ENCODE peak calls at places on chromosome 2, in seven cellular contexts. P is CD8-positive, alpha-beta memory T cell; F is CD8-positive, alpha-beta T cell; V is RPMI8226; J is cardiac fibroblast; C is activated CD4-positive, alpha-beta T cell treated with anti-CD3 and anti-CD28 coated beads, Interleukin-2, amount 50 U/mL, for 24 hours; B is epithelial cell of esophagus. D is an unnamed sample.
A peak's percentile ranks its signal among the peaks of the same experiment; 100 is the strongest.

GRCh38 chr2:8786463-8786862 is 51.0 kb downstream of the KIDINS220 start:
- DNase-seq in C (no peak), B (no peak), P (no peak), J (no peak), V (no peak), F (no peak), D (no peak)

GRCh38 chr2:53970095-53970897 is 497 bp downstream of the PSME4 start:
- DNase-seq in C (peak; percentile 6), J (peak; percentile 48), V (peak; percentile 41), F (peak; percentile 61), P (peak; percentile 5), B (peak; percentile 51), D (peak; percentile 31)

GRCh38 chr2:104406273-104406726 is 447.6 kb upstream of the POU3F3 start:
- DNase-seq in B (peak; percentile 14), J (no peak), P (no peak), F (no peak), C (no peak), V (no peak), D (no peak)

GRCh38 chr2:191899442-191899841 is 52.6 kb upstream of the CAVIN2 start:
- DNase-seq in C (no peak), B (peak; percentile 90), J (peak; percentile 94), V (no peak), P (no peak), F (no peak), D (no peak)

GRCh38 chr2:120802161-120802560 is 66.5 kb downstream of the GLI2 start:
- DNase-seq in P (no peak), J (no peak), F (no peak), B (no peak), C (no peak), V (no peak), D (no peak)

GRCh38 chr2:178865121-178865520 is 57.9 kb upstream of the TTN start:
- DNase-seq in P (no peak), F (no peak), C (no peak), J (peak; percentile 57), V (no peak), B (peak; percentile 15), D (no peak)

GRCh38 chr2:84847326-84848050 is 33.4 kb downstream of the TRABD2A start:
- DNase-seq in P (no peak), J (no peak), F (peak; percentile 48), V (no peak), B (no peak), C (no peak), D (no peak)

GRCh38 chr2:122100371-122101150 is 345.1 kb downstream of the TSN start:
- DNase-seq in C (no peak), V (no peak), B (no peak), J (peak; percentile 81), P (no peak), F (no peak), D (no peak)

GRCh38 chr2:223618172-223619035 is 16.2 kb upstream of the SCG2 start:
- DNase-seq in F (no peak), C (no peak), B (no peak), V (no peak), J (no peak), P (no peak), D (no peak)

GRCh38 chr2:15818881-15819280 is 121.5 kb upstream of the MYCN start:
- DNase-seq in P (no peak), B (no peak), V (no peak), J (no peak), C (no peak), F (no peak), D (no peak)

GRCh38 chr2:32743480-32744236 is 115.8 kb downstream of the TTC27 start:
- DNase-seq in C (no peak), V (no peak), B (no peak), J (no peak), P (no peak), F (no peak), D (no peak)

GRCh38 chr2:55862269-55862668 is 61.3 kb downstream of the EFEMP1 start:
- DNase-seq in V (no peak), F (no peak), B (peak; percentile 91), J (peak; percentile 100), P (no peak), C (no peak), D (no peak)

GRCh38 chr2:54279385-54279784 is 23.4 kb upstream of the TSPYL6 start:
- DNase-seq in B (no peak), C (no peak), J (no peak), P (no peak), F (no peak), V (no peak), D (no peak)

GRCh38 chr2:201182650-201183372 is at the start of gene CASP10:
- DNase-seq in C (no peak), P (no peak), V (peak; percentile 84), F (no peak), J (peak; percentile 80), B (peak; percentile 91), D (peak; percentile 8)

GRCh38 chr2:213958086-213958485 is 452.8 kb upstream of the VWC2L start:
- DNase-seq in F (no peak), B (peak; percentile 51), V (no peak), C (no peak), J (no peak), P (no peak), D (no peak)

GRCh38 chr2:240050278-240050677 is 3.0 kb downstream of the OR6B3 start:
- DNase-seq in F (no peak), C (no peak), V (no peak), P (no peak), J (no peak), B (no peak), D (no peak)

GRCh38 chr2:8125741-8126691 is 555.8 kb upstream of the ID2 start:
- DNase-seq in F (no peak), B (no peak), J (peak; percentile 37), C (no peak), V (no peak), P (no peak), D (no peak)

GRCh38 chr2:85269959-85270358 is 57.8 kb downstream of the TGOLN2 start:
- DNase-seq in C (no peak), B (no peak), P (no peak), V (no peak), J (peak; percentile 38), F (no peak), D (no peak)

GRCh38 chr2:1788478-1788959 is 44.2 kb upstream of the PXDN start:
- DNase-seq in F (no peak), P (no peak), V (no peak), J (no peak), B (no peak), C (no peak), D (no peak)

GRCh38 chr2:122421777-122422176 is 666.3 kb downstream of the TSN start:
- DNase-seq in B (peak; percentile 32), J (peak; percentile 24), C (no peak), P (no peak), F (no peak), V (no peak), D (no peak)

GRCh38 chr2:10260130-10260529 is 42.6 kb upstream of the HPCAL1 start:
- DNase-seq in J (no peak), F (no peak), V (no peak), B (no peak), C (no peak), P (no peak), D (no peak)

GRCh38 chr2:175690113-175690716 is 311.9 kb downstream of the LNPK start:
- DNase-seq in J (peak; percentile 83), P (no peak), C (no peak), B (peak; percentile 75), V (peak; percentile 64), F (no peak), D (no peak)

GRCh38 chr2:42607101-42607637 is 38.7 kb downstream of the MTA3 start:
- DNase-seq in V (no peak), F (no peak), P (no peak), B (no peak), C (no peak), J (no peak), D (no peak)

GRCh38 chr2:2016912-2017311 is 272.6 kb upstream of the PXDN start:
- DNase-seq in B (no peak), P (no peak), V (no peak), F (no peak), J (no peak), C (no peak), D (no peak)

GRCh38 chr2:179966778-179967394 is 40.2 kb downstream of the CWC22 start:
- DNase-seq in J (no peak), V (no peak), C (no peak), B (no peak), P (no peak), F (no peak), D (no peak)

GRCh38 chr2:71844967-71845366 is 302.7 kb downstream of the CYP26B1 start:
- DNase-seq in B (no peak), J (no peak), F (no peak), V (no peak), P (no peak), C (no peak), D (no peak)

GRCh38 chr2:216292475-216292874 is 79.8 kb downstream of the MARCHF4 start:
- DNase-seq in B (no peak), P (no peak), F (no peak), J (no peak), C (no peak), V (no peak), D (no peak)

GRCh38 chr2:185645529-185645928 is 93.1 kb upstream of the FSIP2 start:
- DNase-seq in C (no peak), P (no peak), V (peak; percentile 38), F (no peak), J (no peak), B (no peak), D (no peak)

GRCh38 chr2:240596491-240596931 is 10.0 kb downstream of the CAPN10 start:
- DNase-seq in V (no peak), B (no peak), F (no peak), P (no peak), C (no peak), J (no peak), D (no peak)

GRCh38 chr2:224722250-224722649 is 6.1 kb upstream of the CCDC195 start:
- DNase-seq in C (no peak), P (no peak), F (no peak), V (no peak), J (peak; percentile 17), B (no peak), D (no peak)

GRCh38 chr2:14632133-14632936 is at the start of gene LRATD1:
- DNase-seq in C (no peak), V (peak; percentile 64), J (peak; percentile 60), F (no peak), B (peak; percentile 95), P (no peak), D (no peak)

GRCh38 chr2:104861295-104862060 is 7.6 kb downstream of the POU3F3 start:
- DNase-seq in F (no peak), P (no peak), C (no peak), V (no peak), J (no peak), B (no peak), D (no peak)

GRCh38 chr2:28748176-28748575 is 3.5 kb upstream of the PPP1CB start:
- DNase-seq in P (no peak), V (no peak), B (no peak), F (no peak), J (no peak), C (no peak), D (no peak)